ENCODE peak calls at places on chromosomes 1 and 21, in five cellular contexts. One of them, this sample, is unnamed.

GRCh38 chr1:205287723-205288122 is 33.8 kb downstream of the NUAK2 start:
- DNase-seq in K562: no peak
- DNase-seq in stimulated activated CD8-positive, alpha-beta memory T cell treated with anti-CD3 and anti-CD28 coated beads, Interleukin-4, amount 100 ng/mL, for 4 hours: no peak
- DNase-seq in naive thymus-derived CD4-positive, alpha-beta T cell: no peak
- DNase-seq in stimulated activated naive CD8-positive, alpha-beta T cell treated with anti-CD3 and anti-CD28 coated beads, Interleukin-15, amount 100 ng/mL, for 72 hours: no peak
- DNase-seq in this sample: no peak

GRCh38 chr1:41751804-41752513 is 166.8 kb downstream of the HIVEP3 start:
- DNase-seq in K562: no peak
- DNase-seq in stimulated activated CD8-positive, alpha-beta memory T cell treated with anti-CD3 and anti-CD28 coated beads, Interleukin-4, amount 100 ng/mL, for 4 hours: no peak
- DNase-seq in naive thymus-derived CD4-positive, alpha-beta T cell: no peak
- DNase-seq in stimulated activated naive CD8-positive, alpha-beta T cell treated with anti-CD3 and anti-CD28 coated beads, Interleukin-15, amount 100 ng/mL, for 72 hours: no peak
- DNase-seq in this sample: no peak

GRCh38 chr1:77882411-77882810 is 6.0 kb upstream of the NEXN start:
- DNase-seq in K562: no peak
- DNase-seq in stimulated activated CD8-positive, alpha-beta memory T cell treated with anti-CD3 and anti-CD28 coated beads, Interleukin-4, amount 100 ng/mL, for 4 hours: no peak
- DNase-seq in naive thymus-derived CD4-positive, alpha-beta T cell: no peak
- DNase-seq in stimulated activated naive CD8-positive, alpha-beta T cell treated with anti-CD3 and anti-CD28 coated beads, Interleukin-15, amount 100 ng/mL, for 72 hours: no peak
- DNase-seq in this sample: no peak

GRCh38 chr1:188782220-188782841 is 1695.3 kb downstream of the BRINP3 start:
- DNase-seq in K562: peak; percentile 45
- DNase-seq in stimulated activated CD8-positive, alpha-beta memory T cell treated with anti-CD3 and anti-CD28 coated beads, Interleukin-4, amount 100 ng/mL, for 4 hours: no peak
- DNase-seq in naive thymus-derived CD4-positive, alpha-beta T cell: no peak
- DNase-seq in stimulated activated naive CD8-positive, alpha-beta T cell treated with anti-CD3 and anti-CD28 coated beads, Interleukin-15, amount 100 ng/mL, for 72 hours: no peak
- DNase-seq in this sample: peak; percentile 71

GRCh38 chr1:175984813-175985212 is 222.3 kb downstream of the COP1 start:
- DNase-seq in K562: no peak
- DNase-seq in stimulated activated CD8-positive, alpha-beta memory T cell treated with anti-CD3 and anti-CD28 coated beads, Interleukin-4, amount 100 ng/mL, for 4 hours: no peak
- DNase-seq in naive thymus-derived CD4-positive, alpha-beta T cell: no peak
- DNase-seq in stimulated activated naive CD8-positive, alpha-beta T cell treated with anti-CD3 and anti-CD28 coated beads, Interleukin-15, amount 100 ng/mL, for 72 hours: no peak
- DNase-seq in this sample: no peak

GRCh38 chr21:34537838-34538237 is 25.8 kb upstream of the KCNE1 start:
- DNase-seq in K562: no peak
- DNase-seq in stimulated activated CD8-positive, alpha-beta memory T cell treated with anti-CD3 and anti-CD28 coated beads, Interleukin-4, amount 100 ng/mL, for 4 hours: no peak
- DNase-seq in naive thymus-derived CD4-positive, alpha-beta T cell: no peak
- DNase-seq in stimulated activated naive CD8-positive, alpha-beta T cell treated with anti-CD3 and anti-CD28 coated beads, Interleukin-15, amount 100 ng/mL, for 72 hours: no peak
- DNase-seq in this sample: no peak

GRCh38 chr21:45167796-45168222 is 93.4 kb downstream of the ADARB1 start:
- DNase-seq in K562: peak; percentile 20
- DNase-seq in stimulated activated CD8-positive, alpha-beta memory T cell treated with anti-CD3 and anti-CD28 coated beads, Interleukin-4, amount 100 ng/mL, for 4 hours: no peak
- DNase-seq in naive thymus-derived CD4-positive, alpha-beta T cell: no peak
- DNase-seq in stimulated activated naive CD8-positive, alpha-beta T cell treated with anti-CD3 and anti-CD28 coated beads, Interleukin-15, amount 100 ng/mL, for 72 hours: no peak
- DNase-seq in this sample: no peak

GRCh38 chr1:20029178-20029912 is 40.6 kb upstream of the PLA2G5 start:
- DNase-seq in K562: peak; percentile 12
- DNase-seq in stimulated activated CD8-positive, alpha-beta memory T cell treated with anti-CD3 and anti-CD28 coated beads, Interleukin-4, amount 100 ng/mL, for 4 hours: no peak
- DNase-seq in naive thymus-derived CD4-positive, alpha-beta T cell: no peak
- DNase-seq in stimulated activated naive CD8-positive, alpha-beta T cell treated with anti-CD3 and anti-CD28 coated beads, Interleukin-15, amount 100 ng/mL, for 72 hours: no peak
- DNase-seq in this sample: no peak

GRCh38 chr1:77659879-77660593 is 22.4 kb downstream of the ZZZ3 start:
- DNase-seq in K562: no peak
- DNase-seq in stimulated activated CD8-positive, alpha-beta memory T cell treated with anti-CD3 and anti-CD28 coated beads, Interleukin-4, amount 100 ng/mL, for 4 hours: no peak
- DNase-seq in naive thymus-derived CD4-positive, alpha-beta T cell: no peak
- DNase-seq in stimulated activated naive CD8-positive, alpha-beta T cell treated with anti-CD3 and anti-CD28 coated beads, Interleukin-15, amount 100 ng/mL, for 72 hours: no peak
- DNase-seq in this sample: no peak

GRCh38 chr21:43925096-43925481 is 60.1 kb downstream of the AGPAT3 start:
- DNase-seq in K562: no peak
- DNase-seq in stimulated activated CD8-positive, alpha-beta memory T cell treated with anti-CD3 and anti-CD28 coated beads, Interleukin-4, amount 100 ng/mL, for 4 hours: no peak
- DNase-seq in naive thymus-derived CD4-positive, alpha-beta T cell: no peak
- DNase-seq in stimulated activated naive CD8-positive, alpha-beta T cell treated with anti-CD3 and anti-CD28 coated beads, Interleukin-15, amount 100 ng/mL, for 72 hours: no peak
- DNase-seq in this sample: no peak

GRCh38 chr1:59638172-59638800 is 176.5 kb upstream of the HOOK1 start:
- DNase-seq in K562: peak; percentile 4
- DNase-seq in stimulated activated CD8-positive, alpha-beta memory T cell treated with anti-CD3 and anti-CD28 coated beads, Interleukin-4, amount 100 ng/mL, for 4 hours: no peak
- DNase-seq in naive thymus-derived CD4-positive, alpha-beta T cell: no peak
- DNase-seq in stimulated activated naive CD8-positive, alpha-beta T cell treated with anti-CD3 and anti-CD28 coated beads, Interleukin-15, amount 100 ng/mL, for 72 hours: no peak
- DNase-seq in this sample: no peak

This sample was measured in HEK293T.